ENCODE peak calls at places on chromosomes 3 and 15, in ten cellular contexts. H, Q, U, X, K, V, P, N, J and G are unnamed samples.

GRCh38 chr3:183455064-183455463 is 26.6 kb upstream of the MCF2L2 start:
- DNase-seq in H (peak; percentile 47), Q (no peak), U (no peak), X (no peak), K (no peak), V (no peak), P (no peak), N (no peak), J (no peak), G (no peak)

GRCh38 chr3:67000006-67000405 is 1.9 kb downstream of the KBTBD8 start:
- DNase-seq in H (peak; percentile 94), Q (no peak), U (no peak), X (no peak), K (no peak), V (no peak), P (no peak), N (no peak), J (no peak), G (no peak)

GRCh38 chr3:33803894-33804526 is 5.6 kb downstream of the PDCD6IP start:
- DNase-seq in H (no peak), Q (no peak), U (peak; percentile 71), X (no peak), K (no peak), V (no peak), P (no peak), N (no peak), J (no peak), G (no peak)

GRCh38 chr3:178086419-178086818 is 449.8 kb upstream of the KCNMB2 start:
- DNase-seq in H (no peak), Q (no peak), U (no peak), X (no peak), K (no peak), V (no peak), P (no peak), N (no peak), J (no peak), G (no peak)

GRCh38 chr3:195111322-195111710 is 159.6 kb downstream of the XXYLT1 start:
- DNase-seq in H (no peak), Q (no peak), U (no peak), X (no peak), K (no peak), V (no peak), P (no peak), N (no peak), J (no peak), G (no peak)

GRCh38 chr3:43176666-43177065 is 70.8 kb upstream of the POMGNT2 start:
- DNase-seq in H (no peak), Q (no peak), U (no peak), X (no peak), K (no peak), V (no peak), P (no peak), N (no peak), J (no peak), G (no peak)

GRCh38 chr3:57164606-57165573 is at the start of gene IL17RD:
- DNase-seq in H (peak; percentile 51), Q (peak; percentile 81), U (peak; percentile 88), X (peak; percentile 89), K (peak; percentile 65), V (peak; percentile 64), P (peak; percentile 96), N (peak; percentile 16), J (peak; percentile 79), G (peak; percentile 4)

GRCh38 chr3:111690242-111690641 is 95.1 kb upstream of the ZBED2 start:
- DNase-seq in H (peak; percentile 25), Q (no peak), U (no peak), X (no peak), K (no peak), V (no peak), P (no peak), N (no peak), J (no peak), G (no peak)

GRCh38 chr3:104642827-104643226 is 723.9 kb upstream of the ALCAM start:
- DNase-seq in H (no peak), Q (no peak), U (no peak), X (no peak), K (no peak), V (no peak), P (no peak), N (no peak), J (no peak), G (no peak)

GRCh38 chr3:186589856-186590579 is 19.5 kb downstream of the DNAJB11 start:
- DNase-seq in H (peak; percentile 99), Q (no peak), U (no peak), X (no peak), K (no peak), V (no peak), P (no peak), N (no peak), J (no peak), G (no peak)

GRCh38 chr15:49751191-49751590 is 130.3 kb downstream of the DTWD1 start:
- DNase-seq in H (no peak), Q (no peak), U (no peak), X (no peak), K (no peak), V (no peak), P (no peak), N (no peak), J (no peak), G (no peak)

DNA sequence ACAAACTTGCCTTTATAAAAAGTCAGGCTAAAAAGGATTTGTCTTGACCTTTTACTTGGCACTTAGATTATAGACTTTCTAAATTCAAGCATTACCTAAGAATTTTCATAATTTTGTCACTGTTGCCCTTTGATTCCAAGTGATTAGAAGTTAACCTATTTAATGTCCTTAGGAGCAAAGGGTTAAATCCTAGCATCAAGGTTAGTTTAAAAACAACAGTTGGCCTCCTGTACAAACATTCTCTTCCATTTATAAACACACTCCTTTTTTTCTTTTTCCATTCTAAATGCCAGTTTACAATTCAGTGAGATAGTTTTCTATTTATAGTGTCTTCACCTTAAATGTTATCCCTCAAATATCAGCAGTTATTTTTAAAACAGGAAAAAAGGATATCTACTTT is 18.4 kb upstream of the SPPL2A start:
- DNase-seq in H (no peak), Q (no peak), U (no peak), X (no peak), K (no peak), V (no peak), P (no peak), N (no peak), J (no peak), G (no peak)
- H3K27me3 ChIP-seq in H (no peaks in the 10 kb centered on the region), Q (no peaks in the 10 kb centered on the region), U (no peaks in the 10 kb centered on the region), X (no peaks in the 10 kb centered on the region), K (no peaks in the 10 kb centered on the region), V (no peaks in the 10 kb centered on the region), P (no peaks in the 10 kb centered on the region), N (no peaks in the 10 kb centered on the region), J (no peaks in the 10 kb centered on the region), G (no peaks in the 10 kb centered on the region)

DNA sequence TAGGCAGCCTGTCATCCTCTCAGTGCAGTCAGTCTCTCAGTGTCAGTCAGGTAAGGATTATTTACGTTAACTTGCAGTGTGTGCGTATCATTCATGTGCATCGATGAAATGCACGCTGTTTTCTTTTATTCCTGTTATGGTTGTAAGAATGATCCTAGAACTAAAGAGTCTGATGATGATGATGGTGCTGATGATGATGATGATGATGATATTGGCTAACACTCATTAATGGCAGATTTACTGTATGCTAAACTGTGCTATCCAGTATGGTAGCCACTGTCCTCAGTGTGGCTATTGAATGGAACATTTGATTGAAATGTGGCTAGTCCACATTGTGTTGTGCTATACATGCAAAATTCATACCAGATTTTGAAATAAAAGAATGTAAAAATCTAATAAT is 39.4 kb downstream of the FANCI start:
- DNase-seq in H (no peak), Q (no peak), U (no peak), X (no peak), K (no peak), V (no peak), P (no peak), N (no peak), J (no peak), G (no peak)
- H3K27me3 ChIP-seq in H (no peaks in the 10 kb centered on the region), Q (no peaks in the 10 kb centered on the region), U (no peaks in the 10 kb centered on the region), X (no peaks in the 10 kb centered on the region), K (no peaks in the 10 kb centered on the region), V (no peaks in the 10 kb centered on the region), P (no peaks in the 10 kb centered on the region), N (no peaks in the 10 kb centered on the region), J (no peaks in the 10 kb centered on the region), G (no peaks in the 10 kb centered on the region)

DNA sequence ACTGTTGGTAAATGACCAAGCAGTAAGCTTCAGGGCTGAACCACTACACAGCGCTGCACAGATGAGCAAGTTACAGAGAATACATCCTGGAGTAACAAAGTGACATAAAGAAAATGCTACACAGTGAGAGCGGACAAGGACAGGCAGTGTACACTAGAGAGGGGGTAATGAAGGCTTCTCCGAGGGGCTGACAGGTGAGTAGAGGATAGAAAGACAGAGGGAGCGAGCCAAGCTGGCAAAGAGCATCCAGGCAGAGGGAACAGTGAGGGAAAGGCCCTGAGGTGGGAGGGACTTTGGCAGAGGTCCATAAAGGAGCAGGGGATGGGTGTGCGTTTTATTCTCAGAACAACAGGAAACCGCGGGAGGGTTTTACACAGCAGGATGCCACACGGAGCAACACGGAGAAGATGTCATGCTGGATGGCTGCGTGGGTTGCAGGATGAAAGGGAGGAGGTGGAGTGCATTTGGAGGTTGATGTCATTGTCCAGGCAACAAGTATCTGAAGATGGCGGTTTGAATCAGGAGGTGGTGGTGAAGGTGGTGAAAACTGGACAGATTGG is 13.4 kb downstream of the WNT7A start:
- DNase-seq in H (no peak), Q (no peak), U (no peak), X (no peak), K (no peak), V (no peak), P (no peak), N (peak; percentile 49), J (no peak), G (no peak)
- H3K27me3 ChIP-seq in H (no peaks in the 10 kb centered on the region), Q (peaks cover 16% of the 10 kb centered on the region), U (no peaks in the 10 kb centered on the region), X (peaks cover 6% of the 10 kb centered on the region), K (peaks cover 5% of the 10 kb centered on the region), V (no peaks in the 10 kb centered on the region), P (no peaks in the 10 kb centered on the region), N (no peaks in the 10 kb centered on the region), J (peaks cover 23% of the 10 kb centered on the region), G (no peaks in the 10 kb centered on the region)

GRCh38 chr3:172150268-172150667 is 110.9 kb downstream of the FNDC3B start:
- DNase-seq in H (no peak), Q (no peak), U (no peak), X (no peak), K (no peak), V (no peak), P (no peak), N (no peak), J (no peak), G (no peak)

GRCh38 chr3:172150896-172151295 is 111.5 kb downstream of the FNDC3B start:
- DNase-seq in H (peak; percentile 75), Q (no peak), U (no peak), X (no peak), K (no peak), V (no peak), P (no peak), N (no peak), J (no peak), G (no peak)

GRCh38 chr3:172147113-172147818 is 107.9 kb downstream of the FNDC3B start:
- DNase-seq in H (no peak), Q (no peak), U (no peak), X (no peak), K (no peak), V (no peak), P (no peak), N (no peak), J (no peak), G (no peak)

GRCh38 chr3:172148269-172148668 is 108.9 kb downstream of the FNDC3B start:
- DNase-seq in H (no peak), Q (no peak), U (no peak), X (no peak), K (no peak), V (no peak), P (no peak), N (no peak), J (no peak), G (no peak)

GRCh38 chr3:172148702-172149565 is 109.6 kb downstream of the FNDC3B start:
- DNase-seq in H (no peak), Q (no peak), U (no peak), X (no peak), K (no peak), V (no peak), P (no peak), N (no peak), J (no peak), G (no peak)
- H3K27me3 ChIP-seq in H (no peaks in the 10 kb centered on the region), Q (no peaks in the 10 kb centered on the region), U (no peaks in the 10 kb centered on the region), X (no peaks in the 10 kb centered on the region), K (no peaks in the 10 kb centered on the region), V (no peaks in the 10 kb centered on the region), P (no peaks in the 10 kb centered on the region), N (no peaks in the 10 kb centered on the region), J (no peaks in the 10 kb centered on the region), G (no peaks in the 10 kb centered on the region)